ENCODE peak calls at places on chromosome 22, in six cellular contexts. K is colonic mucosa; X is lower lobe of right lung; L is activated CD4-positive, alpha-beta T cell treated with anti-CD3 and anti-CD28 coated beads, Interleukin-2, amount 10 ng/mL, durations not matched to agents 7 days and 5 days; W is HFFc6; R is retina. F is an unnamed sample.

GRCh38 chr22:35140879-35141745 is 75.2 kb downstream of the ISX start:
- DNase-seq in X (no peak), W (no peak), R (no peak), L (no peak), K (peak), F (no peak)

GRCh38 chr22:25219948-25220442 is 556 bp downstream of the CRYBB2 start:
- DNase-seq in X (no peak), R (no peak), K (no peak), L (no peak), W (no peak), F (no peak)

GRCh38 chr22:42963231-42963595 is 51.7 kb downstream of the PACSIN2 start:
- DNase-seq in K (no peak), L (no peak), R (no peak), W (no peak), X (no peak), F (no peak)

GRCh38 chr22:45335854-45336492 is 26.2 kb downstream of the FAM118A start:
- DNase-seq in K (no peak), R (no peak), L (no peak), W (no peak), X (no peak), F (no peak)

GRCh38 chr22:39259698-39260097 is 14.9 kb upstream of the PDGFB start:
- DNase-seq in R (no peak), K (no peak), W (no peak), X (no peak), L (no peak), F (no peak)

GRCh38 chr22:44583076-44583760 is 85.2 kb upstream of the RTL6 start:
- DNase-seq in K (no peak), L (no peak), X (peak), W (no peak), R (peak), F (no peak)

GRCh38 chr22:37627545-37627944 is 11.9 kb upstream of the SH3BP1 start:
- DNase-seq in W (no peak), R (no peak), K (no peak), X (no peak), L (peak), F (no peak)

GRCh38 chr22:19743626-19744025 is 17.0 kb upstream of the TBX1 start:
- DNase-seq in L (no peak), R (no peak), X (no peak), W (no peak), K (no peak), F (no peak)

GRCh38 chr22:46613606-46613997 is 6.6 kb upstream of the GRAMD4 start:
- DNase-seq in W (no peak), L (no peak), X (peak), K (no peak), R (no peak), F (no peak)

GRCh38 chr22:35711336-35711735 is 6.3 kb upstream of the APOL5 start:
- DNase-seq in R (no peak), W (no peak), L (no peak), X (no peak), K (no peak), F (no peak)

GRCh38 chr22:38732251-38732815 is 23.5 kb downstream of the SUN2 start:
- DNase-seq in W (no peak), L (no peak), K (no peak), R (no peak), X (no peak), F (no peak)

GRCh38 chr22:50706481-50707125 is 31.4 kb upstream of the ACR start:
- DNase-seq in X (peak), W (no peak), R (no peak), L (no peak), K (no peak), F (no peak)